ENCODE peak calls at places on chromosome 1, in five cellular contexts. S, F, M, Y and E are unnamed samples.

GRCh38 chr1:23931481-23931880 is 18.3 kb upstream of the CNR2 start:
- DNase-seq in S (no peak), F (no peak), M (no peak), Y (no peak), E (no peak)

GRCh38 chr1:31627301-31627929 is 9.9 kb downstream of the HCRTR1 start:
- DNase-seq in S (peak), F (no peak), M (no peak), Y (no peak), E (peak)

GRCh38 chr1:246377606-246378005 is 129.5 kb downstream of the SMYD3 start:
- DNase-seq in S (no peak), F (no peak), M (no peak), Y (no peak), E (no peak)

GRCh38 chr1:1947493-1947892 is 28.4 kb upstream of the TMEM52 start:
- DNase-seq in S (peak), F (no peak), M (no peak), Y (no peak), E (peak)

GRCh38 chr1:17764578-17764977 is 9.4 kb downstream of the ACTL8 start:
- DNase-seq in S (no peak), F (no peak), M (no peak), Y (no peak), E (no peak)

GRCh38 chr1:32240140-32240951 is 6.7 kb upstream of the FAM167B start:
- DNase-seq in S (peak), F (peak), M (peak), Y (peak), E (peak)

GRCh38 chr1:101295212-101295611 is 58.4 kb downstream of the S1PR1 start:
- DNase-seq in S (no peak), F (no peak), M (no peak), Y (no peak), E (no peak)

GRCh38 chr1:171715813-171716251 is 26.0 kb downstream of the VAMP4 start:
- DNase-seq in S (no peak), F (no peak), M (no peak), Y (no peak), E (no peak)

GRCh38 chr1:21933397-21934248 is 3.5 kb downstream of the HSPG2 start:
- DNase-seq in S (peak), F (no peak), M (no peak), Y (peak), E (peak)

GRCh38 chr1:66681686-66682085 is 70.6 kb upstream of the DYNLT5 start:
- DNase-seq in S (no peak), F (no peak), M (no peak), Y (no peak), E (no peak)

GRCh38 chr1:93447481-93448291 is at the start of gene FNBP1L:
- DNase-seq in S (peak), F (no peak), M (peak), Y (peak), E (peak)

GRCh38 chr1:83857108-83857507 is 141.8 kb downstream of the TTLL7 start:
- DNase-seq in S (no peak), F (no peak), M (peak), Y (no peak), E (no peak)

GRCh38 chr1:31467005-31467674 is 54.1 kb downstream of the SERINC2 start:
- DNase-seq in S (no peak), F (no peak), M (no peak), Y (no peak), E (no peak)

GRCh38 chr1:42044346-42044745 is 108.9 kb upstream of the GUCA2B start:
- DNase-seq in S (no peak), F (no peak), M (no peak), Y (no peak), E (no peak)

GRCh38 chr1:243364866-243365265 is 109.0 kb downstream of the SDCCAG8 start:
- DNase-seq in S (no peak), F (no peak), M (no peak), Y (no peak), E (no peak)

GRCh38 chr1:14113841-14114567 is 414.0 kb downstream of the PRDM2 start:
- DNase-seq in S (no peak), F (no peak), M (peak), Y (peak), E (peak)

GRCh38 chr1:32100359-32100758 is 7.5 kb upstream of the KPNA6 start:
- DNase-seq in S (no peak), F (no peak), M (no peak), Y (no peak), E (no peak)

GRCh38 chr1:230545181-230545580 is 97.1 kb upstream of the COG2 start:
- DNase-seq in S (no peak), F (no peak), M (no peak), Y (no peak), E (no peak)

GRCh38 chr1:19582318-19582717 is 61.8 kb upstream of the NBL1 start:
- DNase-seq in S (peak), F (peak), M (peak), Y (no peak), E (peak)

GRCh38 chr1:33634806-33635205 is 162.4 kb downstream of the ZSCAN20 start:
- DNase-seq in S (peak), F (peak), M (peak), Y (no peak), E (no peak)

GRCh38 chr1:14600405-14601150 is 2.1 kb downstream of the KAZN start:
- DNase-seq in S (no peak), F (no peak), M (peak), Y (no peak), E (no peak)

GRCh38 chr1:183533617-183534174 is 56.6 kb downstream of the NCF2 start:
- DNase-seq in S (no peak), F (no peak), M (no peak), Y (no peak), E (no peak)

DNA sequence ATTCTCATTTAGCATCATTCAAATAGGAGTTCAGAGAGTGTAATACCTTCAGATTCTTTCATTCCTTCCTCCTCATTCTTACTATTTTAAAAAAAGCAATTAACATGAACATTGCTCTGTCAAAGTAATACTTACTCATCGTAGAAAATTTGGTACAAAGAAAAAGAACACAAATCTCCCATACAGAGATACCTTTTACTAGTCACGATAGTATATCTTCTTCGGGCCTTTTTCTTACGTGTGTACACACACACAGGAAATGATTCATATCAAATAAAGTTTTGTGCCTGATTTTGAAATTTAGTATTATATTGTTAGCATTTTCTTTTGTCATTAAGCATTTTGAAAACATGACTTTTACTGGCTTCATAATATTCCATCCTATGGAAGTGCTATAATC is 52.9 kb downstream of the NCF2 start:
- DNase-seq in S (no peak), F (no peak), M (no peak), Y (no peak), E (no peak)
- H3K4me3 ChIP-seq in S (no peak), F (no peak), M (no peak), Y (no peak), E (no peak)

GRCh38 chr1:7878027-7878426 is 25.2 kb upstream of the UTS2 start:
- DNase-seq in S (no peak), F (no peak), M (no peak), Y (no peak), E (no peak)

GRCh38 chr1:7873801-7874795 is 21.2 kb upstream of the UTS2 start:
- DNase-seq in S (no peak), F (no peak), M (no peak), Y (no peak), E (no peak)

GRCh38 chr1:7884757-7885156 is 31.9 kb upstream of the UTS2 start:
- DNase-seq in S (no peak), F (no peak), M (no peak), Y (no peak), E (no peak)

GRCh38 chr1:7879228-7879627 is 26.4 kb upstream of the UTS2 start:
- DNase-seq in S (no peak), F (no peak), M (no peak), Y (no peak), E (no peak)
- TF ChIP-seq CTCF in S (no peak), F (no peak), M (no peak), Y (no peak), E (no peak)

DNA sequence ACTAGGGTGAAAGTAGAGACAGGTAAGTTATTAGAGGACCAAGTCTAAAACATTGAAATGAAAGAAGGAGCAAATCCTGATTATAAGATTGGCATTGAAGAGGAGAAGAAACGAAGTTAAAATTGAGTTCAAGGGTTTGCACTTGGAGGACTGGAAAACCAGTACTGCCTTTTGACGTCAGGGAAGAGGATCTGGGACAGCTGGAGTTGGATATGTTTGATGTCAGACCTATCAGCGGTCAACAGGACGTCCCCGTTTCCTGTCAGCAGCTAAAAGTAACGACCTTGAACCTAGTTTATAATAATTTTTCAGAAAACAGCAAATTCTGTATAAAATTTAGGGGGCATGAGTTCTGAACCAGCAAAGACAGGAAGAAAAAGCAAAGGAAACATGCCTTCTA is 1.2 kb upstream of the NID1 start:
- DNase-seq in S (no peak), F (no peak), M (no peak), Y (no peak), E (no peak)
- H3K4me3 ChIP-seq in S (peak), F (no peak), M (peak), Y (peak), E (no peak)

GRCh38 chr1:150235852-150236613 is at the start of gene ANP32E:
- DNase-seq in S (peak), F (peak), M (peak), Y (peak), E (peak)

GRCh38 chr1:150234647-150235435 is 1.1 kb downstream of the ANP32E start:
- DNase-seq in S (peak), F (peak), M (peak), Y (peak), E (peak)

GRCh38 chr1:150234309-150234646 is 1.6 kb downstream of the ANP32E start:
- DNase-seq in S (no peak), F (no peak), M (no peak), Y (no peak), E (no peak)

GRCh38 chr1:150236614-150236934 is 662 bp upstream of the ANP32E start:
- DNase-seq in S (no peak), F (no peak), M (peak), Y (no peak), E (no peak)

GRCh38 chr1:150235436-150235851 is 468 bp downstream of the ANP32E start:
- DNase-seq in S (no peak), F (no peak), M (peak), Y (no peak), E (no peak)
- TF ChIP-seq CTCF in S (no peak), F (no peak), M (no peak), Y (no peak), E (no peak)

DNA sequence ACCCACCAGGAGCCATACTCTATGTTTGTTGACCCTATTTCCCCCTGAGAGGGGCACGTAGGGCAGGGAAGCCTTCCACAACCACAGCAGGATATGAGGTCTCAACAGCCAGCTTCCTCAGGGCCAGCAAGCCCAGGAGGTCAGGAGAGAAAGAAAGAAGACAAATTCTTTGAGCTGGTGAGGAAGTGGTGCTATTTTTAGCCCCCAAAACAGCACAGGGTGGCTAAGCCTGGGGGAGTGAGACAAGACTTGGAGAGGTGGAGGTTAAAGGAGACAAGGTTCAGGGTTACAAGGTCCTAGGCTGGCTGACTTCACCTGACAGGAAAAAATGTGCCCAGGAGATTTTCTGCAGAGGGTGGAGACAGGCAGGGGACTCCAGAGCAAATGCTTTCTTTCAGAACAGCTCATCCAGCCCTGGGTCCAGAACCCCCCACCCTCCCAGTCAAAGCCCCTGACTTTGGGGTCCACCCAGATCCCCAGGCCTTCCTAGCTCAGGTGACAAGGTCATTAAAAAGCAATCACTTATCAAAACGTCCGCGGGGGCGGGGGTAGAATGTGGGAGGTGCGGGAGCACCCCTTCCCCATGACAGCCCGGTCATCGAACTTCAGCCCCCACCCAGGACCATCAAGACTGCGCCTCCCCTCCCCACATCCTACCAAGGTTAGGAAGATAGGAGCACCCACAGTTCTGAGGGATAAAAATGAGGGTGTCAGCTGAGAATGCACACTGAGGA is 1.3 kb downstream of the SV2A start:
- DNase-seq in S (no peak), F (no peak), M (no peak), Y (no peak), E (no peak)
- H3K4me3 ChIP-seq in S (peak), F (no peak), M (peak), Y (peak), E (no peak)

GRCh38 chr1:3349161-3349967 is 105.1 kb upstream of the ARHGEF16 start:
- DNase-seq in S (peak), F (no peak), M (peak), Y (no peak), E (no peak)
- TF ChIP-seq CTCF in S (no peak), F (peak), M (peak), Y (no peak), E (no peak)

GRCh38 chr1:241114699-241115233 is 242.2 kb downstream of the RGS7 start:
- DNase-seq in S (no peak), F (no peak), M (no peak), Y (no peak), E (no peak)
- H3K4me3 ChIP-seq in S (no peak), F (no peak), M (no peak), Y (no peak), E (no peak)

GRCh38 chr1:150609726-150610125 is 19.7 kb downstream of the ENSA start:
- DNase-seq in S (no peak), F (no peak), M (peak), Y (no peak), E (no peak)

GRCh38 chr1:150612014-150612345 is 17.4 kb downstream of the ENSA start:
- DNase-seq in S (no peak), F (no peak), M (no peak), Y (no peak), E (no peak)

GRCh38 chr1:150613061-150613920 is 16.1 kb downstream of the ENSA start:
- DNase-seq in S (no peak), F (peak), M (no peak), Y (no peak), E (peak)

GRCh38 chr1:150606743-150607142 is 22.7 kb downstream of the ENSA start:
- DNase-seq in S (no peak), F (no peak), M (no peak), Y (no peak), E (no peak)

DNA sequence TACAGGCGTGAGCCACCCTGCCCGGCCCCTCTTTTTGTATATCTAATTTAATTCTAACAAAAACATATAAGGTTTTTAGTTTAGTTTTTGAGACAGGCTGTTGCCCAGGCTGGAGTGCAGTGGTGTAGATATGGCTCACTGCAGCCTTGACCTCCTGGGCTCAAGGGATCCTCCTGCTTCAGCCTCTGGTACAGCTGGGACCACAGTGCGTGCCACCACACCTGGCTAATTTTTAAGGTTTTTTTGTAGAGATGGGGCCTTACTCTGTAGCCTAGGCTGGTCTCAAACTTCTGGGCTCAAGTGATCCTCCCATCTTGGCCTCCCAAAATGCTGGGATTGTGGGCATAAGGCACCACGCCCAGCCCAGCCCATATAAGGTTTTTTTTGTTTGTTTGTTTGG is 18.8 kb downstream of the ENSA start:
- DNase-seq in S (no peak), F (no peak), M (no peak), Y (no peak), E (no peak)
- TF ChIP-seq CTCF in S (no peak), F (no peak), M (no peak), Y (no peak), E (no peak)